ENCODE peak calls at places on chromosome 13, in eight cellular contexts. L is heart right ventricle, X is WTC11, K is RWPE1, Y is fibroblast of villous mesenchyme, H is endodermal cell, G is HCT116, O is mammary epithelial cell. P is an unnamed sample.

GRCh38 chr13:37168151-37168550 is 62.7 kb upstream of the CSNK1A1L start:
- DNase-seq in L (no peak), X (no peak), K (no peak), Y (no peak), H (no peak), G (no peak), O (no peak), P (no peak)

GRCh38 chr13:51066091-51066831 is 44.8 kb downstream of the C13orf42 start:
- DNase-seq in L (peak; percentile 30), X (no peak), K (no peak), Y (no peak), H (peak; percentile 45), G (no peak), O (peak; percentile 71), P (no peak)

GRCh38 chr13:110361365-110361911 is 54.4 kb downstream of the COL4A2 start:
- DNase-seq in L (peak; percentile 80), X (no peak), K (no peak), Y (peak; percentile 93), H (no peak), G (no peak), O (no peak), P (no peak)

GRCh38 chr13:101869553-101869952 is 417.1 kb downstream of the ITGBL1 start:
- DNase-seq in L (no peak), X (no peak), K (no peak), Y (peak; percentile 1), H (no peak), G (no peak), O (no peak), P (no peak)

GRCh38 chr13:76820759-76821158 is 65.4 kb downstream of the KCTD12 start:
- DNase-seq in L (peak; percentile 78), X (no peak), K (no peak), Y (peak; percentile 39), H (no peak), G (no peak), O (no peak), P (no peak)

GRCh38 chr13:40187836-40188591 is 478.4 kb downstream of the FOXO1 start:
- DNase-seq in L (no peak), X (no peak), K (no peak), Y (peak; percentile 27), H (peak; percentile 69), G (no peak), O (no peak), P (no peak)

GRCh38 chr13:64551755-64552154 is 2678.4 kb downstream of the PCDH9 start:
- DNase-seq in L (no peak), X (no peak), K (peak; percentile 19), Y (peak; percentile 2), H (no peak), G (no peak), O (peak; percentile 64), P (no peak)

GRCh38 chr13:27372896-27373295 is 51.5 kb upstream of the GTF3A start:
- DNase-seq in L (no peak), X (peak; percentile 41), K (no peak), Y (no peak), H (no peak), G (no peak), O (no peak), P (no peak)

GRCh38 chr13:70333752-70334151 is 225.5 kb upstream of the KLHL1 start:
- DNase-seq in L (no peak), X (no peak), K (no peak), Y (no peak), H (no peak), G (no peak), O (no peak), P (no peak)

GRCh38 chr13:70338608-70339007 is 230.4 kb upstream of the KLHL1 start:
- DNase-seq in L (no peak), X (no peak), K (no peak), Y (no peak), H (no peak), G (no peak), O (no peak), P (no peak)

GRCh38 chr13:70339738-70340137 is 231.5 kb upstream of the KLHL1 start:
- DNase-seq in L (no peak), X (peak; percentile 43), K (no peak), Y (no peak), H (peak; percentile 81), G (peak; percentile 6), O (peak; percentile 2), P (no peak)
- TF ChIP-seq CTCF in L (peak; percentile 23), X (peak; percentile 17), K (no peak), Y (peak; percentile 5), H (peak; percentile 88), G (peak; percentile 43), O (peak; percentile 75), P (peak; percentile 18)

DNA sequence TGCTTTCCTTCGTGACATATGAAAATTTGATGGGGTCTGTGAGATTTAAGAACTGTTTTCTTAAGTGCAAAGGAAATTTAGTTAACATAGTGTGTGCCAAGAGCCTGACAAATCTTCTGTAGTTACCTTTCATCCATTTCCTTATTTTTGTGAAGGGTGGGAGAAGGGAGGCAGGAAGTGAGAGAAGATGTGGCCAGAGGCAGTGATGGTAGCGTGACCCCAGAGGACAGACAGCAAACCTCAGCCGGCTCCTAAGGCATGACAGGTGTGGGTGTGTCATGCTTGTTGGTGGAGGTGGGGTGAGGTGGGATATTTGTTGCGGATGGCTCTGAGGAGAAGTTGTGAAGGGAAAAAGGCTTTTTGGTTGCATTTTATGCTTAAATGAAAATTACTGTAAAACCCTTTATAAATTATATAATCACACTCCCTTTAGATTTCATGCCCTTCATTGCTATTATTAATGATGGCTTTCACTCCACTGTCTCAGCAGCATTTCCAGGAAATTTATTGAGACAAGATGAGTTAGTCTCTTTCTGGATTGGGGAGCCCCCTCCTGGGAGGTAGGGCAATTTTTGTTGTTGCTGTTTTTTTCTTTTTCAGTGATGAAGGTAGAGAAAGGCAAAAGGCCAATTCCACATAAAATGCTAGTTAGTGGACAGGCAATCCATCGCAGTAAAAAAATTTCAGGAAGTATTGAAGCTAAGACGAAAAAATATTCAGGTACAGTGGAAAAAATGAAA is 80.0 kb downstream of the TEX26 start:
- DNase-seq in L (no peak), X (no peak), K (peak; percentile 50), Y (peak; percentile 54), H (peak; percentile 57), G (no peak), O (no peak), P (no peak)
- TF ChIP-seq CTCF in L (no peak), X (no peak), K (peak; percentile 27), Y (peak; percentile 62), H (peak; percentile 67), G (peak; percentile 61), O (peak; percentile 49), P (no peak)

GRCh38 chr13:34731486-34731885 is 210.6 kb upstream of the NBEA start:
- DNase-seq in L (no peak), X (no peak), K (no peak), Y (peak; percentile 19), H (no peak), G (no peak), O (peak; percentile 51), P (no peak)

GRCh38 chr13:34733720-34734119 is 208.3 kb upstream of the NBEA start:
- DNase-seq in L (no peak), X (no peak), K (no peak), Y (peak; percentile 65), H (no peak), G (no peak), O (peak; percentile 12), P (no peak)

GRCh38 chr13:34734932-34735331 is 207.1 kb upstream of the NBEA start:
- DNase-seq in L (no peak), X (no peak), K (no peak), Y (no peak), H (no peak), G (no peak), O (peak; percentile 54), P (no peak)

DNA sequence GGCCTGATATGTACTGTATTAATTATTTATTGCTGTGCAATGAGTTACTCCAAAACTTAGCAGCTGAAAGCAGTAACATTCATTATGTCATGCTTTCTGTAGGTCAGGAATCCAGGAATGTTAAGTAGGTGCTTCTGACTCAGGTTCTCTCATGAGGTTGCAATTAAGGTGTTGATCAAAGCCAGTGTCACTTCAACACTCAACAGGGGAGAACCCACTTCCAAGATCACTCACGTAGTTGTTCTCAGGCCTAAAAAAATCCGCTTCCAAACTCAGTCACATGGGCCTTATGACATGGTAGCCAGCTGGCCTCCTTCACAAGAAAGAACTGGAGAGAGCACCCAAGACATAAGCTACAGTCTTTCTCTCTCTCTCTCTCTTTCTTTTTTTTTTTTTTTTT is 211.1 kb upstream of the NBEA start:
- DNase-seq in L (no peak), X (no peak), K (no peak), Y (no peak), H (peak; percentile 56), G (no peak), O (no peak), P (no peak)
- TF ChIP-seq CTCF in L (no peak), X (no peak), K (no peak), Y (no peak), H (no peak), G (no peak), O (no peak), P (no peak)

GRCh38 chr13:83589816-83590215 is 292.5 kb downstream of the SLITRK1 start:
- DNase-seq in L (no peak), X (no peak), K (no peak), Y (no peak), H (no peak), G (no peak), O (no peak), P (no peak)
- TF ChIP-seq CTCF in L (no peak), X (no peak), K (no peak), Y (no peak), H (no peak), G (no peak), O (no peak), P (no peak)

GRCh38 chr13:48304132-48304876 is 753 bp downstream of the RB1 start:
- DNase-seq in L (peak; percentile 49), X (peak; percentile 23), K (peak; percentile 25), Y (peak; percentile 77), H (no peak), G (no peak), O (peak; percentile 56), P (peak; percentile 83)
- TF ChIP-seq CTCF in L (no peak), X (no peak), K (no peak), Y (no peak), H (no peak), G (no peak), O (no peak), P (no peak)

P was measured in GM10248.